ENCODE peak calls at places on chromosomes 13 and 19, in four cellular contexts. G is GM23338, N is heart right ventricle, J is fibroblast of lung. K is an unnamed sample. For H3K4me1, the result is how much of the 10 kb centered on the place peaks cover.

GRCh38 chr19:39164289-39164688 is 32.5 kb upstream of the NCCRP1 start:
- DNase-seq in G (no peak), N (no peak), J (no peak), K (no peak)

GRCh38 chr19:660793-661426 is 2.1 kb downstream of the RNF126 start:
- DNase-seq in G (no peak), N (peak), J (no peak), K (no peak)

GRCh38 chr13:35367586-35367985 is 108.9 kb downstream of the MAB21L1 start:
- DNase-seq in G (no peak), N (no peak), J (no peak), K (no peak)

GRCh38 chr13:43693639-43694038 is 93.1 kb downstream of the ENOX1 start:
- DNase-seq in G (no peak), N (no peak), J (no peak), K (no peak)

GRCh38 chr13:97329331-97329730 is 104.6 kb upstream of the RAP2A start:
- DNase-seq in G (peak), N (no peak), J (peak), K (no peak)

GRCh38 chr19:36674201-36674600 is 7.6 kb upstream of the ZNF461 start:
- DNase-seq in G (no peak), N (no peak), J (no peak), K (no peak)

GRCh38 chr13:89660752-89661151 is 1686.7 kb upstream of the MIR17HG start:
- DNase-seq in G (no peak), N (no peak), J (no peak), K (no peak)

GRCh38 chr13:48831248-48831647 is 144.5 kb upstream of the FNDC3A start:
- DNase-seq in G (no peak), N (no peak), J (peak), K (no peak)

GRCh38 chr13:50161052-50161451 is 145.8 kb downstream of the KCNRG start:
- DNase-seq in G (no peak), N (no peak), J (peak), K (no peak)

GRCh38 chr19:6963259-6963852 is 57.9 kb downstream of the MBD3L2B start:
- DNase-seq in G (no peak), N (no peak), J (no peak), K (no peak)

GRCh38 chr13:78993792-78994191 is 334.8 kb upstream of the OBI1 start:
- DNase-seq in G (peak), N (no peak), J (no peak), K (no peak)

GRCh38 chr13:51625555-51626345 is 41.5 kb downstream of the WDFY2 start:
- DNase-seq in G (no peak), N (peak), J (no peak), K (peak)

GRCh38 chr19:44685877-44686276 is 13.1 kb upstream of the CEACAM16 start:
- DNase-seq in G (no peak), N (no peak), J (peak), K (no peak)

GRCh38 chr13:104143760-104144406 is 1077.7 kb upstream of the SLC10A2 start:
- DNase-seq in G (peak), N (no peak), J (peak), K (no peak)

GRCh38 chr13:113616991-113617749 is 32.6 kb downstream of the TFDP1 start:
- DNase-seq in G (peak), N (no peak), J (peak), K (peak)

GRCh38 chr19:35521124-35521743 is 6.9 kb downstream of the SBSN start:
- DNase-seq in G (peak), N (no peak), J (no peak), K (no peak)

GRCh38 chr19:57671124-57671895 is 2.6 kb downstream of the ZSCAN4 start:
- DNase-seq in G (no peak), N (no peak), J (no peak), K (no peak)

GRCh38 chr13:77980592-77980991 is 62.0 kb upstream of the EDNRB start:
- DNase-seq in G (no peak), N (no peak), J (peak), K (no peak)

GRCh38 chr19:45057444-45057843 is 18.6 kb downstream of the CLASRP start:
- DNase-seq in G (no peak), N (no peak), J (no peak), K (no peak)

GRCh38 chr13:72698164-72698563 is 29.3 kb downstream of the MZT1 start:
- DNase-seq in G (no peak), N (no peak), J (no peak), K (no peak)

GRCh38 chr13:43333176-43333575 is 309.8 kb downstream of the DNAJC15 start:
- DNase-seq in G (no peak), N (no peak), J (no peak), K (no peak)

GRCh38 chr13:25528266-25528665 is 156.5 kb downstream of the ATP8A2 start:
- DNase-seq in G (no peak), N (no peak), J (no peak), K (no peak)

GRCh38 chr19:29086182-29086581 is 126.8 kb downstream of the UQCRFS1 start:
- DNase-seq in G (no peak), N (no peak), J (no peak), K (no peak)

GRCh38 chr19:12840091-12841079 is 2.1 kb downstream of the MAST1 start:
- DNase-seq in G (peak), N (peak), J (peak), K (no peak)

GRCh38 chr13:99442273-99442895 is 58.9 kb upstream of the TM9SF2 start:
- DNase-seq in G (peak), N (no peak), J (peak), K (no peak)

GRCh38 chr13:98978280-98978679 is 416 bp upstream of the DOCK9 start:
- DNase-seq in G (no peak), N (no peak), J (peak), K (no peak)

GRCh38 chr13:52974711-52975110 is 53.9 kb upstream of the OLFM4 start:
- DNase-seq in G (no peak), N (no peak), J (no peak), K (no peak)

GRCh38 chr19:45402469-45403070 is 2.3 kb downstream of the PPP1R13L start:
- DNase-seq in G (peak), N (peak), J (peak), K (peak)

GRCh38 chr13:66312312-66313087 is 917.6 kb downstream of the PCDH9 start:
- DNase-seq in G (no peak), N (no peak), J (peak), K (no peak)

DNA sequence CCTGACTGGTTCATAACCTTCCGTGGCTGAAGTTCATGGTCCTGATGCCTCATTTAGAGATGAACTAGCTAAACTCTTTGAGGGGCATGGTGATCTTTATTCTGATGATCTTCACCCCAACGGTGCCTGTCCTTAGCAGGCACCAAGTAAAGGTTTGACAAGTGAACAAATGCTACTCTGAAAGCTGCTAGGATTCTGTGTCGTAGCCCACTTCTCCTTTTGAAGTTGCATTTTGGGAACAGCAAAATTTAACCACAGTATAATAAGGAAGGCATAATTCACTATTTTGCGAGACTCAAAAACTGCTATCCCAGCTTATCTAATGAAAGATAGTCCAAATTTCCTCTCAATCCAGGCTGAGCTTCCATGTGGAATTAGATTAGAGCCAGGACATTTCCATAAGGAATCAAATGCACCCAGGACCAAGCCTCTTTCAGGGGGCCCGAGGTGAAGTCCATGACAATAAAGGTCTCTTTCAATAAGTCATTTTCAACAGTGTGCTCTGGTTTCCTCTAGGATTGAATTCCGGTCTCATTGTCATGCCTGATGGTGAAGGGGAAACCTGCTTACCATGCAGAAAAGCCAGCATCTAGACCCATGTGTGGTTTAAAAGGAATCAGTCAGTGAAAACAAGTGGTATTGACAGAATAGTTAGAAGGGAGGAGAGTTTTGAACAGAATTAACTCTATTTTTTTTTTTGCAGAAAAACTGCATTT is 23.1 kb downstream of the SIAH3 start:
- DNase-seq in G (peak), N (no peak), J (no peak), K (no peak)
- H3K4me1 ChIP-seq in G (under half), N (under half), J (under half), K (under half)

DNA sequence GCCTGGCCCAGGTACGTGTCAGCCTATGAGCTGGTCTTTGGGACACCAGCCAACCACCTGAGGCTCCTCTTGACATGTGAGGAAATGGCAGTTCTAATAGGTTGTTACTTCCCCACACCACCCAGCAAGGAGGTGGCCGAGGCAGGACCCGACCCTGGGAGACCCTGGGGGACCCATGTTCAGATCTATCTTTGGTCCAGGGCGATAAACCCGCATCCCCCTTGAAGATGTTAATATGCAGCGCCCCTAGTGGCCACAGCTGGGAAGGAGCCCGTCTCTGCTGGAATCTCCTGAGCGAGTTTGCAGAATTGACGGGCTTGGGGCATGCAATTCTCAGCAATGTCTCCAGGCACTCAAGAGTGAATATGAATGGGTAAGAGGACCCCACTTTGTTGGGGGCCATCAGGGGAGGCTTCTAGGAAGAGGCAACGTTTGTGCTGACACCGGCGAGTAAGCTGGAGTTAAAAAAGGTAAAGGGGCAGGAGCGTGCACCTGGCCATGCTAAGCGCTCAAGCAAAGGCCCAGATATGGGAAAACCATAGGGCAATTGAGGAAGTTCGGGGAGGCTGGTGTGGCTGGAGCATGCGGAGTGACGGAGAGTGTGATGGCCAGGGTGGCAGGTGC is 1.5 kb upstream of the MYO1F start:
- DNase-seq in G (peak), N (peak), J (peak), K (peak)
- H3K4me1 ChIP-seq in G (under half), N (under half), J (under half), K (under half)

DNA sequence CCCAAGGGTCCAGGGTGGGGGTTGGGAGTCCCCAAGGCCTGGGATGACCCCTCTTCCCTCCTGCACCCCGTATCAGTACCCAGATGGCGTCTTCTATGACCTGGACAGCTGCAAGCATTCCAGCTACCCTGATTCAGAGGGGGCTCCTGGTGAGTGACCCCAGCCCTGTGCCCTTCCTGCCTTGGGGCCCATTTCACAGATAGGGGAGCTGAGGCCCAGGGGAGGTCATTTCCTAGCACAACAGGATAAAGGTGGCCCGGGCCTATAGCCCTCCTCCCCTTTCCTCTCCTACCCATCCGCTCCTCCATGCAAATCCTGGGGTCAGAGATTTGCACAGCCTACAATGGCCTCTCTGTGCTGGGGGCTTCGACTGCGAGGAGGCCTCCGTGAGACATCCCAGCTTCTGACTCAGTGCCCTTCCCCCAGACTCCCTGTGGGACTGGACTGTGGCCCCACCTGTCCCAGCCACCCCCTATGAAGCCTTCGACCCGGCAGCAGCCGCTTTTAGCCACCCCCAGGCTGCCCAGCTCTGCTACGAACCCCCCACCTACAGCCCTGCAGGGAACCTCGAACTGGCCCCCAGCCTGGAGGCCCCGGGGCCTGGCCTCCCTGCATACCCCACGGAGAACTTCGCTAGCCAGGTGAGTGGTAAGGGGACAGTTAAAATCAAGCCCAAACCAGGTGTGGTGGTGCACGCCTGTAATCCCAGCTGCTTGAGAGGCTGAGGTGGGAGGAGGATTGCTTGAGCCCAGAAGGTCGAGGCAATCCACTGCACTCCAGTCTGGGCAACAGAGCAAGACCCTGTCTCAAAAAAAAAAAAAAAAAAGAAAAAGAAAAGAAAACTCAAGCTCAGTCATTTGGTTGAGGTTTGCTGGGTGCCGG is 3.9 kb downstream of the SPIB start:
- DNase-seq in G (no peak), N (no peak), J (no peak), K (no peak)
- H3K4me1 ChIP-seq in G (under half), N (under half), J (under half), K (under half)

DNA sequence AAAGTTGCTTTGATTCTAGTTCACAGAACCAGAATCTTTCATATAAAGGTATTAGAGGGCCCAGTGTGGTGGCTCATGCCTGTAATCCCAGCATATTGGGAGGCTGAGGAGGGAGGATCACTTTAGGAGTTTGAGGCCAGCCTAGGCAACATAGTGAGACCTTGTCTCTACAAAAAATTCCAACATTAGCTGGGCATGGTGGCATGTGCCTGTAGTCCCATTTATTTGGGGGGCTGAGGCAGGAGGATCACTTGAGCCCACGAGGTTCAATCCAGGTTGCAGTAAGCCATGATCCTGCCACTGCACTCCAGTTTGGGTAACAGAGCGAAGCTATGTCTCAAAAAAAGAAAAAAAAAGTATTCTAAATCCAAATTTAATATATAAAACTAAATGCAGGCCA is 9.1 kb downstream of the LDLR start:
- DNase-seq in G (no peak), N (no peak), J (no peak), K (no peak)
- H3K4me1 ChIP-seq in G (under half), N (under half), J (under half), K (under half)

GRCh38 chr19:17263712-17264640 is 569 bp downstream of the USHBP1 start:
- DNase-seq in G (no peak), N (no peak), J (no peak), K (no peak)
- H3K4me1 ChIP-seq in G (under half), N (under half), J (under half), K (under half)

DNA sequence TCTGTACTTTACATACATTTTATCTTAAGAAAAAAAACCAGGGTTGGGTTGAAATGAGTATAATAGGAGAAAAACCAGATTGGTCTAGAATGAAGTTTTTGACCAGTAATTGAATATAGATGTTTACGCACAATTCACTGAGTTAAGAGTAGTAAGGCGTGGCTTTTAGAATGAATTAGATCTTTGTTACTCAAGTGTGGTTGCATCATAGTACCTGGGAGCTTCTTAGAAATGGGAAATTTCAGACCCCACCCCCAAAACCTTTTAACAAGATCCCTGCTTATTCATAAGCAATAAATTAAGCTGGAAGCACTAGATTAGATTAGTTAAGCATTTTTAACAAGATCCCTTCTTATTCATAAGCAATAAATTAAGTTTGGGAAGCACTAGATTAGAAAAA is 28.7 kb upstream of the LMO7 start:
- DNase-seq in G (peak), N (no peak), J (no peak), K (no peak)
- H3K4me1 ChIP-seq in G (under half), N (under half), J (under half), K (under half)

GRCh38 chr19:47422417-47423163 is 3.3 kb upstream of the MEIS3 start:
- DNase-seq in G (no peak), N (no peak), J (no peak), K (no peak)

GRCh38 chr19:47419789-47420188 is 462 bp upstream of the MEIS3 start:
- DNase-seq in G (no peak), N (no peak), J (no peak), K (no peak)

GRCh38 chr19:47423203-47423882 is 4.0 kb upstream of the MEIS3 start:
- DNase-seq in G (no peak), N (no peak), J (no peak), K (no peak)

GRCh38 chr19:47421844-47422395 is 2.6 kb upstream of the MEIS3 start:
- DNase-seq in G (peak), N (no peak), J (peak), K (no peak)

GRCh38 chr19:47421244-47421786 is 2.0 kb upstream of the MEIS3 start:
- DNase-seq in G (no peak), N (no peak), J (no peak), K (no peak)
- H3K4me1 ChIP-seq in G (under half), N (under half), J (under half), K (under half)

K was measured in aorta.